ENCODE peak calls at places on chromosomes 5 and 9, in seven cellular contexts. One of them, this sample, is unnamed.

GRCh38 chr9:82036101-82036500 is 47.5 kb downstream of the SPATA31D1 start:
- DNase-seq in RPMI7951: no peak
- DNase-seq in HCT116: no peak
- DNase-seq in B cell: no peak
- DNase-seq in AG08395: no peak
- DNase-seq in stimulated activated CD8-positive, alpha-beta memory T cell treated with anti-CD3 and anti-CD28 coated beads, Interleukin-15, amount 100 ng/mL, for 48 hours: no peak
- DNase-seq in stimulated activated CD4-positive, alpha-beta T cell treated with anti-CD3 and anti-CD28 coated beads, Interleukin-12 subunit alpha, Interleukin-12 subunit beta, amount 100 ng/mL, for 4 hours: no peak
- DNase-seq in this sample: no peak

GRCh38 chr9:134063876-134064450 is 3.9 kb downstream of the BRD3 start:
- DNase-seq in stimulated activated CD8-positive, alpha-beta memory T cell treated with anti-CD3 and anti-CD28 coated beads, Interleukin-15, amount 100 ng/mL, for 48 hours: no peak
- DNase-seq in B cell: no peak
- DNase-seq in RPMI7951: no peak
- DNase-seq in stimulated activated CD4-positive, alpha-beta T cell treated with anti-CD3 and anti-CD28 coated beads, Interleukin-12 subunit alpha, Interleukin-12 subunit beta, amount 100 ng/mL, for 4 hours: no peak
- DNase-seq in AG08395: no peak
- DNase-seq in HCT116: no peak
- DNase-seq in this sample: no peak

GRCh38 chr5:114237766-114238165 is 124.1 kb upstream of the KCNN2 start:
- DNase-seq in stimulated activated CD8-positive, alpha-beta memory T cell treated with anti-CD3 and anti-CD28 coated beads, Interleukin-15, amount 100 ng/mL, for 48 hours: no peak
- DNase-seq in RPMI7951: peak; percentile 77
- DNase-seq in HCT116: peak; percentile 7
- DNase-seq in stimulated activated CD4-positive, alpha-beta T cell treated with anti-CD3 and anti-CD28 coated beads, Interleukin-12 subunit alpha, Interleukin-12 subunit beta, amount 100 ng/mL, for 4 hours: no peak
- DNase-seq in AG08395: peak; percentile 1
- DNase-seq in B cell: no peak
- DNase-seq in this sample: no peak

GRCh38 chr5:88826959-88827585 is 55.9 kb downstream of the MEF2C start:
- DNase-seq in HCT116: peak; percentile 47
- DNase-seq in B cell: peak; percentile 13
- DNase-seq in RPMI7951: peak; percentile 77
- DNase-seq in AG08395: peak; percentile 15
- DNase-seq in stimulated activated CD4-positive, alpha-beta T cell treated with anti-CD3 and anti-CD28 coated beads, Interleukin-12 subunit alpha, Interleukin-12 subunit beta, amount 100 ng/mL, for 4 hours: no peak
- DNase-seq in stimulated activated CD8-positive, alpha-beta memory T cell treated with anti-CD3 and anti-CD28 coated beads, Interleukin-15, amount 100 ng/mL, for 48 hours: no peak
- DNase-seq in this sample: no peak

GRCh38 chr9:16484744-16485143 is 385.7 kb downstream of the BNC2 start:
- DNase-seq in HCT116: no peak
- DNase-seq in AG08395: no peak
- DNase-seq in stimulated activated CD8-positive, alpha-beta memory T cell treated with anti-CD3 and anti-CD28 coated beads, Interleukin-15, amount 100 ng/mL, for 48 hours: no peak
- DNase-seq in B cell: no peak
- DNase-seq in stimulated activated CD4-positive, alpha-beta T cell treated with anti-CD3 and anti-CD28 coated beads, Interleukin-12 subunit alpha, Interleukin-12 subunit beta, amount 100 ng/mL, for 4 hours: no peak
- DNase-seq in RPMI7951: peak; percentile 60
- DNase-seq in this sample: no peak

GRCh38 chr5:97764700-97765099 is 581.7 kb upstream of the RIOK2 start:
- DNase-seq in RPMI7951: peak; percentile 28
- DNase-seq in AG08395: peak; percentile 34
- DNase-seq in stimulated activated CD4-positive, alpha-beta T cell treated with anti-CD3 and anti-CD28 coated beads, Interleukin-12 subunit alpha, Interleukin-12 subunit beta, amount 100 ng/mL, for 4 hours: no peak
- DNase-seq in B cell: no peak
- DNase-seq in stimulated activated CD8-positive, alpha-beta memory T cell treated with anti-CD3 and anti-CD28 coated beads, Interleukin-15, amount 100 ng/mL, for 48 hours: no peak
- DNase-seq in HCT116: no peak
- DNase-seq in this sample: no peak

GRCh38 chr9:137435381-137435891 is 5.7 kb downstream of the ENTPD8 start:
- DNase-seq in B cell: peak; percentile 26
- DNase-seq in HCT116: no peak
- DNase-seq in stimulated activated CD8-positive, alpha-beta memory T cell treated with anti-CD3 and anti-CD28 coated beads, Interleukin-15, amount 100 ng/mL, for 48 hours: no peak
- DNase-seq in RPMI7951: no peak
- DNase-seq in AG08395: no peak
- DNase-seq in stimulated activated CD4-positive, alpha-beta T cell treated with anti-CD3 and anti-CD28 coated beads, Interleukin-12 subunit alpha, Interleukin-12 subunit beta, amount 100 ng/mL, for 4 hours: no peak
- DNase-seq in this sample: no peak

GRCh38 chr5:43702815-43703214 is 99.8 kb downstream of the NNT start:
- DNase-seq in HCT116: no peak
- DNase-seq in AG08395: peak; percentile 51
- DNase-seq in stimulated activated CD8-positive, alpha-beta memory T cell treated with anti-CD3 and anti-CD28 coated beads, Interleukin-15, amount 100 ng/mL, for 48 hours: no peak
- DNase-seq in B cell: no peak
- DNase-seq in stimulated activated CD4-positive, alpha-beta T cell treated with anti-CD3 and anti-CD28 coated beads, Interleukin-12 subunit alpha, Interleukin-12 subunit beta, amount 100 ng/mL, for 4 hours: no peak
- DNase-seq in RPMI7951: peak; percentile 24
- DNase-seq in this sample: no peak

GRCh38 chr9:12674961-12675360 is 18.2 kb upstream of the TYRP1 start:
- DNase-seq in AG08395: no peak
- DNase-seq in B cell: no peak
- DNase-seq in HCT116: no peak
- DNase-seq in stimulated activated CD8-positive, alpha-beta memory T cell treated with anti-CD3 and anti-CD28 coated beads, Interleukin-15, amount 100 ng/mL, for 48 hours: no peak
- DNase-seq in stimulated activated CD4-positive, alpha-beta T cell treated with anti-CD3 and anti-CD28 coated beads, Interleukin-12 subunit alpha, Interleukin-12 subunit beta, amount 100 ng/mL, for 4 hours: no peak
- DNase-seq in RPMI7951: no peak
- DNase-seq in this sample: no peak

GRCh38 chr5:103041071-103041676 is 78.8 kb downstream of the GIN1 start:
- DNase-seq in HCT116: peak; percentile 49
- DNase-seq in RPMI7951: peak; percentile 51
- DNase-seq in stimulated activated CD4-positive, alpha-beta T cell treated with anti-CD3 and anti-CD28 coated beads, Interleukin-12 subunit alpha, Interleukin-12 subunit beta, amount 100 ng/mL, for 4 hours: no peak
- DNase-seq in AG08395: peak; percentile 26
- DNase-seq in B cell: no peak
- DNase-seq in stimulated activated CD8-positive, alpha-beta memory T cell treated with anti-CD3 and anti-CD28 coated beads, Interleukin-15, amount 100 ng/mL, for 48 hours: no peak
- DNase-seq in this sample: no peak

GRCh38 chr5:72178910-72179815 is 71.9 kb downstream of the MAP1B start:
- DNase-seq in stimulated activated CD8-positive, alpha-beta memory T cell treated with anti-CD3 and anti-CD28 coated beads, Interleukin-15, amount 100 ng/mL, for 48 hours: no peak
- DNase-seq in stimulated activated CD4-positive, alpha-beta T cell treated with anti-CD3 and anti-CD28 coated beads, Interleukin-12 subunit alpha, Interleukin-12 subunit beta, amount 100 ng/mL, for 4 hours: no peak
- DNase-seq in B cell: no peak
- DNase-seq in HCT116: peak; percentile 28
- DNase-seq in AG08395: peak; percentile 92
- DNase-seq in RPMI7951: peak; percentile 92
- DNase-seq in this sample: no peak

GRCh38 chr5:25414746-25415145 is 770.0 kb upstream of the CDH10 start:
- DNase-seq in RPMI7951: peak; percentile 24
- DNase-seq in AG08395: no peak
- DNase-seq in B cell: no peak
- DNase-seq in stimulated activated CD8-positive, alpha-beta memory T cell treated with anti-CD3 and anti-CD28 coated beads, Interleukin-15, amount 100 ng/mL, for 48 hours: no peak
- DNase-seq in stimulated activated CD4-positive, alpha-beta T cell treated with anti-CD3 and anti-CD28 coated beads, Interleukin-12 subunit alpha, Interleukin-12 subunit beta, amount 100 ng/mL, for 4 hours: no peak
- DNase-seq in HCT116: no peak
- DNase-seq in this sample: no peak

GRCh38 chr5:84228266-84228665 is 156.4 kb downstream of the EDIL3 start:
- DNase-seq in RPMI7951: peak; percentile 6
- DNase-seq in B cell: no peak
- DNase-seq in AG08395: no peak
- DNase-seq in HCT116: no peak
- DNase-seq in stimulated activated CD4-positive, alpha-beta T cell treated with anti-CD3 and anti-CD28 coated beads, Interleukin-12 subunit alpha, Interleukin-12 subunit beta, amount 100 ng/mL, for 4 hours: no peak
- DNase-seq in stimulated activated CD8-positive, alpha-beta memory T cell treated with anti-CD3 and anti-CD28 coated beads, Interleukin-15, amount 100 ng/mL, for 48 hours: no peak
- DNase-seq in this sample: no peak

GRCh38 chr5:159582756-159583523 is 252.7 kb upstream of the IL12B start:
- DNase-seq in AG08395: no peak
- DNase-seq in HCT116: peak; percentile 61
- DNase-seq in RPMI7951: peak; percentile 15
- DNase-seq in stimulated activated CD4-positive, alpha-beta T cell treated with anti-CD3 and anti-CD28 coated beads, Interleukin-12 subunit alpha, Interleukin-12 subunit beta, amount 100 ng/mL, for 4 hours: no peak
- DNase-seq in B cell: no peak
- DNase-seq in stimulated activated CD8-positive, alpha-beta memory T cell treated with anti-CD3 and anti-CD28 coated beads, Interleukin-15, amount 100 ng/mL, for 48 hours: no peak
- DNase-seq in this sample: no peak

GRCh38 chr9:121026260-121026691 is 23.8 kb downstream of the C5 start:
- DNase-seq in HCT116: no peak
- DNase-seq in stimulated activated CD4-positive, alpha-beta T cell treated with anti-CD3 and anti-CD28 coated beads, Interleukin-12 subunit alpha, Interleukin-12 subunit beta, amount 100 ng/mL, for 4 hours: no peak
- DNase-seq in B cell: no peak
- DNase-seq in stimulated activated CD8-positive, alpha-beta memory T cell treated with anti-CD3 and anti-CD28 coated beads, Interleukin-15, amount 100 ng/mL, for 48 hours: no peak
- DNase-seq in RPMI7951: no peak
- DNase-seq in AG08395: peak; percentile 3
- DNase-seq in this sample: no peak

GRCh38 chr9:122095010-122095767 is 2.1 kb upstream of the TTLL11 start:
- DNase-seq in AG08395: no peak
- DNase-seq in stimulated activated CD4-positive, alpha-beta T cell treated with anti-CD3 and anti-CD28 coated beads, Interleukin-12 subunit alpha, Interleukin-12 subunit beta, amount 100 ng/mL, for 4 hours: peak; percentile 37
- DNase-seq in stimulated activated CD8-positive, alpha-beta memory T cell treated with anti-CD3 and anti-CD28 coated beads, Interleukin-15, amount 100 ng/mL, for 48 hours: no peak
- DNase-seq in HCT116: peak; percentile 66
- DNase-seq in B cell: no peak
- DNase-seq in RPMI7951: peak; percentile 52
- DNase-seq in this sample: peak; percentile 76

GRCh38 chr9:69657269-69657668 is 14.9 kb downstream of the APBA1 start:
- DNase-seq in HCT116: no peak
- DNase-seq in stimulated activated CD8-positive, alpha-beta memory T cell treated with anti-CD3 and anti-CD28 coated beads, Interleukin-15, amount 100 ng/mL, for 48 hours: no peak
- DNase-seq in B cell: no peak
- DNase-seq in stimulated activated CD4-positive, alpha-beta T cell treated with anti-CD3 and anti-CD28 coated beads, Interleukin-12 subunit alpha, Interleukin-12 subunit beta, amount 100 ng/mL, for 4 hours: no peak
- DNase-seq in RPMI7951: no peak
- DNase-seq in AG08395: no peak
- DNase-seq in this sample: no peak